ENCODE peak calls at places on chromosomes 7 and 10, in four cellular contexts. J is GM23338, S is right lobe of liver, N is left ventricle myocardium inferior. P is an unnamed sample. For H3K4me1, the result is how much of the 10 kb centered on the place peaks cover.

GRCh38 chr10:129365767-129366400 is 101.2 kb upstream of the MGMT start:
- DNase-seq in N (no peak), J (peak), S (no peak), P (no peak)

GRCh38 chr7:123748734-123749536 is at the start of gene WASL:
- DNase-seq in J (peak), N (peak), S (peak), P (peak)

GRCh38 chr7:150322833-150323681 is at the start of the genes ACTR3C and LRRC61:
- DNase-seq in J (peak), S (peak), N (peak), P (peak)

GRCh38 chr7:27172388-27172774 is 1.7 kb downstream of the HOXA10 start:
- DNase-seq in N (peak), S (no peak), J (no peak), P (no peak)

GRCh38 chr7:27102578-27103442 is at the start of gene HOXA2:
- DNase-seq in N (no peak), S (no peak), J (no peak), P (peak)

GRCh38 chr10:78981257-78981969 is 87.4 kb upstream of the ZMIZ1 start:
- DNase-seq in J (no peak), N (no peak), S (no peak), P (no peak)

GRCh38 chr10:120180160-120180559 is 276.9 kb upstream of the PLPP4 start:
- DNase-seq in N (no peak), S (no peak), J (no peak), P (no peak)

GRCh38 chr7:140726304-140726703 is 29.8 kb downstream of the NDUFB2 start:
- DNase-seq in S (no peak), J (peak), N (no peak), P (no peak)

GRCh38 chr7:41696323-41696916 is 6.5 kb downstream of the INHBA start:
- DNase-seq in N (peak), J (peak), S (peak), P (peak)

GRCh38 chr7:15057272-15057671 is 154.7 kb upstream of the DGKB start:
- DNase-seq in S (no peak), N (no peak), J (no peak), P (no peak)

GRCh38 chr7:75963383-75963995 is 30.9 kb downstream of the TMEM120A start:
- DNase-seq in J (no peak), N (no peak), S (no peak), P (no peak)

DNA sequence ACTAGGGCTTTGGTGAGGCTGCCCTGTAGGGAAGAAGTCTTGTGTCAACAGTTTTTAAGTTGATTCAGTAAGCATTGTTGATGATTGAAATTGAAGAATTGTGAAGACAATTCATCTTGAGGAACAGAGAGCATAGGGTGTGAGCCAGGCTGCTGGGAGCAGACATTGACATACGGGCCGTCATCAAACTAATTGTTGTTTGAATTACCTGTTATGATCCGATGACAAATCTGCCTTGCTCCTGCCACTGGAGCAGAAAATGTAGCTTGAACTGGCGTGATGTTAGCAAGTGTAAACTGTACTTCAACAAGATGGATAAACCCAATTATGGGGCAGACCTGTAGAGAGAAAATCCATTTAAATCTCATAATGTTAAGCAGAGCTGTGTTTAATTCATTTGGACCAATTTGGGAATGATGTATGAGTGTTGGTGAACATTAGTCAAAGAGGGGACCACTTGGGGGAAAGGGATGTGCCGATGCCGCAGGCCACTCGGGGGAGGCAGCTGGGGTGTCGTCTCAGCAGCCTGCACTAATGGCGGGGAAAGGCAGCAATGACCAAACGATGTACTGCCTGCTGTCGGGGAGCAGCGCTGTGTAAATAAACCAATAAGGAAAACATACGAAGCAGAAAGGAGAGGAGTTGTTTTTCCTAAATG is 27.4 kb downstream of the TCF7L2 start:
- DNase-seq in N (no peak), S (no peak), J (no peak), P (no peak)
- H3K4me1 ChIP-seq in N (under half), S (under half), J (half or more), P (under half)

GRCh38 chr7:66628361-66629221 is at the start of gene KCTD7:
- DNase-seq in S (peak), J (peak), N (peak), P (peak)
- H3K4me1 ChIP-seq in S (under half), J (under half), N (under half), P (under half)

DNA sequence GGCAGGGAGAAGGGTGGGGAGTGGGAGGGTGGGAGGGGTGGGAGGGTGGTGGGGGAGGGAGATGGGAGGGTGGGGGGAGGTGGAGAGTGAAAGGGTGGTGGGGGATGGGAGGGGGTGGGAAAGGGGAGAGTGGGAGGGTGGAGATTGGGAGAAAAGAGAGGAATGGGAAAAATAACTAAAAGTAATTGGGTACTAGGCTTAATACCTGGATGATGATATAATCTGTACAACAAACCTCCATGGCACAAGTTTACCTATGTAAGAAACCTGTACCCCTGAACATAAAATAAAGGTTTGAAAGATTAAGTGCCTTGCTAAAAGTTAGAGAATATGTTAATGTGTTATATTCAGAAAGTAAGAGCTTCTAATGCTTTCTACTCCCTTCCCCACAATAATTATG is 564.9 kb downstream of the CNTNAP2 start:
- DNase-seq in S (no peak), J (no peak), N (no peak), P (no peak)
- H3K4me1 ChIP-seq in S (under half), J (under half), N (under half), P (under half)

DNA sequence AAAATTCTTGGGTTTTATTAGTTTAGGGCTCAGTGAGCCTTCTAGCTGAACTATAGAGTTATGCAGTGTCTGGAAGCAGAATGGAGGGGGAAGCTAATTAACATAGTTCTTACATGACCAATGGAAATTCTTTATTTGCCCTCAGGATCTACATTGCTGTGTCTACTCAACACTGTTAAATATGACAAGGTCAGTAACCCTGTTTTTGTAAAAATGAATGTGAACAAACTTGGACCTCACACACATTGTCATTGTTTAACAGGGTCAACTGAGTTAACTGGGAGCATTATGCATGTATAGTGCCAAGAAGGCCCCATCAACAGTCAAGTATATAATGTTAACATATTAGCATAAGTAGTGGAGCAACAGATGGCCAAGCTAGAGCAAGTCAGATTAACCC is 122.5 kb upstream of the SEM1 start:
- DNase-seq in J (no peak), S (no peak), N (no peak), P (no peak)
- H3K4me1 ChIP-seq in J (under half), S (under half), N (under half), P (under half)

GRCh38 chr10:60315311-60315710 is 74.4 kb downstream of the ANK3 start:
- DNase-seq in S (no peak), N (no peak), J (no peak), P (no peak)

GRCh38 chr10:60312818-60313588 is 76.7 kb downstream of the ANK3 start:
- DNase-seq in N (no peak), S (no peak), J (no peak), P (no peak)

GRCh38 chr10:60311821-60312220 is 77.9 kb downstream of the ANK3 start:
- DNase-seq in N (no peak), S (no peak), J (no peak), P (no peak)

GRCh38 chr10:60314306-60314940 is 75.3 kb downstream of the ANK3 start:
- DNase-seq in N (no peak), S (no peak), J (no peak), P (no peak)

DNA sequence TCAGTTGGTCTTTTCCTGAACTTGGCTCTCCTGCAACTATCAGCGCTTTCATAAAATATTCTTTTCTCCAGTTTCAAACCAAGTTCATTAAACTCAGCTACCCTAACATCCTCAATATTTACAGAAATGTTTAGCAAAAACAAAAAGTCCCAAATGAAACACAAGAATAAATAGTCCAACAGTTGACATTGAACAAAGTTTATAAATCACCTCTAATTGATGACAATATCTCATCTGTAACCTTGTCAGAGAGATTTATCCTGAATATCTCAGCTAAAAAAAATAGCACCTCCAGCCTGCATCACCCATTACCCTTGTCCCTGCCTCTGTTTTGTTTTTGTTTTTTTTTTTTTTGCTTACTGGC is 76.1 kb downstream of the ANK3 start:
- DNase-seq in J (no peak), S (no peak), N (no peak), P (no peak)
- H3K4me1 ChIP-seq in J (under half), S (under half), N (under half), P (under half)

GRCh38 chr7:25615603-25616002 is 387.3 kb upstream of the NPVF start:
- DNase-seq in S (no peak), J (no peak), N (no peak), P (no peak)
- H3K4me1 ChIP-seq in S (under half), J (under half), N (under half), P (under half)

DNA sequence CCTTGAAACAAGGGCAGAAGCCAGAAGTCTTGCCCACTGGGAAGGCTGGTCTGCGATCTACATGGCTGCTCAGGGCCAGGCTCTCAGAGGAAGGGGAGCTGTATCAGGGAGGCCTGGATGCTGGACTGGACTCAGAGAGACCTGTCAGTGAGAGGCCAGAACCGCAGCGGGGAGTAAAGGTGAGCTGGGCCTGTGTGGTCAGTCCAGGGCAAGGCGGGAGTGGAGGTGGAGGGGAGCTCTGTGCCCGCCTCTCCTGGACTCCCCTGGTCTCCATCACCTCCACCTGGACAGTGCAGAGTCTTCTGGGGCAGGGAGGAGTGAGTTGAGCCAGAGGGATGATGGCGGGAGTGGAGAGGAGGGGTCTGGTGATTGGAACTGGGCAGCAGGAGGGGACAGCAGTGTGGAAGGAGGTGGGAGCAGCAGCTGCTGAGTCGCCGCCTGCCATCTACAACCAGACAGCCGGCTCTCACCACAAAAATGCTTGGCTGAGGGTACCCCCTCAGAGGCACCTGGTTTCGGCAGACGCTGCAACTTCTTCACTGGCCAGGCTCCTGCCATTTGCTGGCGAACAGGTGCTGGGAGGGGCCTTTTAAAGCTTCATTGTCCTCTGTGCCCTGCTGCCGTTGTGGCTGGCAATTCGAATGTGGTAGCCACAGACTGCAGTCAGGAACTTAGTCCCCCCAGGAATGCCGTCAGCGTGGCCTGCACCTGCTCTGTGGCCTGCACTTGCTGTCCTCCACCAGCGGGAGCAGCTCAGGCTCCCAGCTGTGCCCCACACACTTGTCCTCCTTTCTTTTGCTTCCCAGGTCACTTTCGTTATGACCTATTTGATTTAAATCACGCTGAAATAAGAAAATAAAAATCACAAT is 3.5 kb downstream of the RASSF4 start:
- DNase-seq in S (peak), N (no peak), J (peak), P (no peak)
- H3K4me1 ChIP-seq in S (under half), N (half or more), J (half or more), P (half or more)

GRCh38 chr10:110865804-110866482 is 5.8 kb upstream of the PDCD4 start:
- DNase-seq in S (no peak), J (no peak), N (no peak), P (no peak)

GRCh38 chr10:110863956-110864355 is 7.8 kb upstream of the PDCD4 start:
- DNase-seq in N (no peak), J (no peak), S (no peak), P (no peak)

GRCh38 chr10:110863361-110863760 is 8.4 kb upstream of the PDCD4 start:
- DNase-seq in J (no peak), N (no peak), S (no peak), P (no peak)

GRCh38 chr10:110865184-110865803 is 6.4 kb upstream of the PDCD4 start:
- DNase-seq in S (no peak), N (no peak), J (no peak), P (no peak)

DNA sequence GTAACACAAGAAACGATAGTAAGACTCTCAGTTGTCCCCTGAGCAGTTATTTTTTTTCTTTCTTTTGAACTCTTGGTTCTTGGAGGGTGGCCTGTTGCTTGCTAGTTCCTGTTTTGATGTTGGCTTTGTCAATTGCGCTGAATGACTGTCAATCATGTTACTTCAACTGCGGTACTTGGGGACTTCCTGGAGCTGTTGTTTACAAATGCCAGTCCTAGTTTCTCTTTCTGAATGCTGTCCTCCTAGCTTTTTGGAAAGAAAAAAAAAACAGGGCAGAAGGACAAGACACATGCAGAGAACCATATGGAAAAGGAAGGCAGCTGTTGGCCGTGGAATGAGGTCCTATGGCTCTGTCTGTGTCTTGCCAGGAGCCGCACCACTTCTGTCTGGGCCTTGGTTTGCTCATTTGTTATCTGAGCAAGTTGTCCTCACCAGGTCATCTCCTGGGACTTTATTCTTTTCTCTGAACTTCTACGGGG is 7.0 kb upstream of the PDCD4 start:
- DNase-seq in N (no peak), J (no peak), S (no peak), P (no peak)
- H3K4me1 ChIP-seq in N (under half), J (under half), S (under half), P (half or more)

P was measured in lower lobe of right lung.